ENCODE peak calls at places on chromosomes 4 and X, in ten cellular contexts. J is endodermal cell, E is fibroblast of lung, B is tibial nerve, H is psoas muscle, I is Peyer's patch, G is PC-3, S is GM12878, Q is BE2C, L is heart left ventricle. K is an unnamed sample.
A peak's percentile ranks its signal among the peaks of the same experiment; 100 is the strongest.

GRCh38 chrX:108699368-108699767 is 37.0 kb downstream of the IRS4 start:
- DNase-seq in L (no peak), B (no peak), G (peak; percentile 66), I (no peak), S (peak; percentile 7), H (no peak), Q (no peak), J (no peak), E (peak; percentile 12), K (no peak)

GRCh38 chrX:11944486-11944885 is 186.4 kb downstream of the MSL3 start:
- DNase-seq in L (no peak), I (no peak), G (peak; percentile 66), B (no peak), J (peak; percentile 85), E (peak; percentile 53), S (no peak), H (no peak), Q (no peak), K (peak; percentile 20)

GRCh38 chr4:52588771-52589591 is 70.1 kb downstream of the USP46 start:
- DNase-seq in L (peak; percentile 45), B (no peak), E (peak; percentile 97), G (no peak), Q (no peak), H (no peak), I (no peak), J (no peak), S (no peak), K (no peak)

GRCh38 chr4:136637071-136637777 is 895.1 kb downstream of the PCDH18 start:
- DNase-seq in H (peak; percentile 44), Q (peak; percentile 45), L (no peak), B (no peak), I (no peak), S (no peak), J (peak; percentile 86), E (no peak), G (peak; percentile 28), K (peak; percentile 38)

GRCh38 chr4:78150465-78150864 is 93.3 kb downstream of the FRAS1 start:
- DNase-seq in Q (no peak), E (no peak), J (no peak), B (no peak), G (no peak), H (no peak), I (no peak), L (no peak), S (no peak), K (no peak)

GRCh38 chr4:77201857-77202256 is 44.9 kb downstream of the CCNG2 start:
- DNase-seq in B (no peak), G (peak; percentile 88), J (no peak), H (no peak), S (no peak), E (no peak), Q (no peak), L (no peak), I (no peak), K (no peak)

GRCh38 chr4:84573738-84574720 is 8.9 kb upstream of the CDS1 start:
- DNase-seq in J (no peak), Q (no peak), I (no peak), S (no peak), B (no peak), E (no peak), H (no peak), L (no peak), G (peak; percentile 57), K (no peak)

GRCh38 chr4:134777626-134778025 is 576.0 kb upstream of the PABPC4L start:
- DNase-seq in G (peak; percentile 15), J (no peak), I (no peak), L (no peak), S (no peak), B (no peak), E (peak; percentile 3), H (no peak), Q (peak; percentile 27), K (peak; percentile 20)

GRCh38 chrX:37454537-37455285 is 105.5 kb downstream of the PRRG1 start:
- DNase-seq in G (peak; percentile 89), I (no peak), L (no peak), Q (no peak), E (peak; percentile 76), J (peak; percentile 55), B (no peak), H (no peak), S (no peak), K (no peak)

GRCh38 chrX:150269613-150270254 is 93.4 kb upstream of the MAMLD1 start:
- DNase-seq in J (no peak), E (peak; percentile 25), B (no peak), G (no peak), Q (no peak), H (no peak), I (no peak), S (no peak), L (no peak), K (no peak)

GRCh38 chr4:81627617-81628016 is 155.9 kb upstream of the RASGEF1B start:
- DNase-seq in B (no peak), H (no peak), S (no peak), J (peak; percentile 61), G (no peak), L (no peak), Q (no peak), E (no peak), I (no peak), K (no peak)

GRCh38 chr4:123600426-123600825 is 203.8 kb downstream of the SPRY1 start:
- DNase-seq in H (no peak), J (no peak), S (no peak), I (no peak), Q (no peak), L (no peak), G (no peak), B (no peak), E (no peak), K (no peak)

GRCh38 chr4:39353478-39354177 is 12.5 kb downstream of the RFC1 start:
- DNase-seq in G (no peak), H (no peak), L (no peak), E (peak; percentile 49), I (no peak), J (no peak), B (no peak), Q (no peak), S (peak; percentile 85), K (no peak)

GRCh38 chr4:24922416-24922815 is 9.6 kb upstream of the CCDC149 start:
- DNase-seq in E (peak; percentile 66), S (no peak), G (no peak), Q (no peak), I (no peak), L (no peak), B (no peak), H (no peak), J (no peak), K (no peak)

GRCh38 chr4:10495651-10496050 is 38.4 kb upstream of the ZNF518B start:
- DNase-seq in G (no peak), B (no peak), L (no peak), J (peak; percentile 72), I (no peak), S (no peak), H (no peak), Q (peak; percentile 9), E (no peak), K (no peak)

GRCh38 chr4:133402616-133403015 is 253.5 kb downstream of the PCDH10 start:
- DNase-seq in L (no peak), H (no peak), S (no peak), B (no peak), J (no peak), I (no peak), G (peak; percentile 14), Q (no peak), E (peak; percentile 62), K (no peak)

GRCh38 chrX:16990839-16991238 is 44.4 kb downstream of the REPS2 start:
- DNase-seq in S (no peak), L (no peak), G (no peak), E (no peak), B (no peak), H (no peak), Q (no peak), J (no peak), I (no peak), K (no peak)

GRCh38 chr4:48506716-48507115 is 16.7 kb downstream of the ZAR1 start:
- DNase-seq in I (no peak), S (no peak), J (no peak), E (no peak), Q (no peak), G (no peak), H (no peak), L (no peak), B (no peak), K (no peak)

GRCh38 chr4:48504352-48504751 is 14.3 kb downstream of the ZAR1 start:
- DNase-seq in G (no peak), L (no peak), Q (no peak), B (no peak), E (no peak), H (no peak), I (no peak), S (no peak), J (no peak), K (no peak)

DNA sequence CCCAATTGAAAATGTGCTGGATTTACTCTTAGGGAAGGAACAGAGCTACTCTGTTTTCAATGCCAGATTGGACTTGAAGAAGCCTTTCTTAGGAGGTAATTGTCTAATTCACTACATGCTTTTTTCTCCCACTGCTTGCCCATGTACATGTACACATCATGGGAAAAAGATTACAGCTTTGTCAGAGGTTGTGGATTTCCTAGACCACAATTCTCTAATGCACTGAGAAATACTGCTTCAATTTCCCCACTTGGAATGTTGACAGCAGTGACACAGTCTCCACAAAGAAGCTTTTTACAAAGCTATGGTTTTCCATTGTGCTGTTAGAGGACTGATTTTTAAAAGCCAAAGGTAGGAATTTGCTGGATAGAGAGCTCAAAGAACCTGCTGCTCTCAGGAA is 19.5 kb downstream of the ZAR1 start:
- DNase-seq in E (peak; percentile 47), Q (no peak), L (no peak), B (no peak), G (no peak), S (no peak), H (no peak), I (no peak), J (no peak), K (no peak)
- H3K36me3 ChIP-seq in E (peaks cover 1% of the 10 kb centered on the region), Q (peaks cover 57% of the 10 kb centered on the region), L (no peaks in the 10 kb centered on the region), B (peaks cover 84% of the 10 kb centered on the region), G (peaks cover 25% of the 10 kb centered on the region), S (peaks cover 30% of the 10 kb centered on the region), H (peaks cover 14% of the 10 kb centered on the region), I (no peaks in the 10 kb centered on the region), J (peaks cover 86% of the 10 kb centered on the region), K (peaks cover 76% of the 10 kb centered on the region)

GRCh38 chr4:184992422-184992821 is 25.9 kb upstream of the HELT start:
- DNase-seq in G (no peak), B (no peak), S (no peak), H (no peak), E (no peak), J (no peak), Q (no peak), I (peak; percentile 36), L (no peak), K (no peak)
- H3K27me3 ChIP-seq in G (peaks cover 38% of the 10 kb centered on the region), B (peaks cover 8% of the 10 kb centered on the region), S (peaks cover 1% of the 10 kb centered on the region), H (peaks cover 10% of the 10 kb centered on the region), E (no peaks in the 10 kb centered on the region), J (no peaks in the 10 kb centered on the region), Q (peaks cover 21% of the 10 kb centered on the region), I (no peaks in the 10 kb centered on the region), L (no peaks in the 10 kb centered on the region), K (no peaks in the 10 kb centered on the region)

GRCh38 chr4:8607603-8608481 is 15.3 kb downstream of the CPZ start:
- DNase-seq in S (no peak), L (no peak), H (no peak), I (peak; percentile 54), B (no peak), G (peak; percentile 7), E (no peak), J (peak; percentile 95), Q (peak; percentile 81), K (peak; percentile 73)
- TF ChIP-seq CTCF in S (peak; percentile 83), L (peak; percentile 96), H (peak; percentile 85), I (peak; percentile 73), B (peak; percentile 92), G (peak; percentile 73), E (peak; percentile 73), J (peak; percentile 98), Q (peak; percentile 84), K (peak; percentile 99)

GRCh38 chr4:22410645-22411247 is 105.1 kb downstream of the ADGRA3 start:
- DNase-seq in B (no peak), L (no peak), I (no peak), Q (no peak), E (no peak), H (no peak), G (peak; percentile 32), J (no peak), S (no peak), K (no peak)
- H3K36me3 ChIP-seq in B (peaks cover 14% of the 10 kb centered on the region), L (no peaks in the 10 kb centered on the region), I (no peaks in the 10 kb centered on the region), Q (no peaks in the 10 kb centered on the region), E (no peaks in the 10 kb centered on the region), H (peaks cover 2% of the 10 kb centered on the region), G (no peaks in the 10 kb centered on the region), J (peaks cover 43% of the 10 kb centered on the region), S (no peaks in the 10 kb centered on the region), K (peaks cover 18% of the 10 kb centered on the region)